ENCODE peak calls at places on chromosomes 16 and 17, in four cellular contexts. X is stimulated activated CD8-positive, alpha-beta memory T cell treated with anti-CD3 and anti-CD28 coated beads, Interleukin-12 subunit alpha, Interleukin-12 subunit beta, amount 100 ng/mL, for 1 hour; B is lower leg skin; C is body of pancreas. I is an unnamed sample.
A peak's percentile ranks its signal among the peaks of the same experiment; 100 is the strongest.

GRCh38 chr16:391885-392335 is 5.1 kb upstream of the NME4 start:
- DNase-seq in X (peak; percentile 55), C (peak; percentile 54), B (peak; percentile 90), I (no peak)

GRCh38 chr16:87070657-87071056 is 246.5 kb downstream of the C16orf95 start:
- DNase-seq in C (no peak), B (peak; percentile 59), X (no peak), I (no peak)

GRCh38 chr16:7345423-7345822 is 12.8 kb downstream of the RBFOX1 start:
- DNase-seq in X (no peak), B (no peak), C (no peak), I (no peak)

GRCh38 chr16:81902025-81902424 is 109.2 kb downstream of the SDR42E1 start:
- DNase-seq in C (no peak), B (no peak), X (no peak), I (no peak)

GRCh38 chr16:17345043-17345442 is 125.7 kb downstream of the XYLT1 start:
- DNase-seq in X (no peak), C (peak; percentile 45), B (peak; percentile 89), I (peak; percentile 78)

GRCh38 chr17:82685291-82685690 is 13.2 kb downstream of the RAB40B start:
- DNase-seq in B (no peak), C (no peak), X (no peak), I (no peak)

GRCh38 chr16:67447508-67448076 is 16.7 kb downstream of the HSD11B2 start:
- DNase-seq in X (peak; percentile 6), B (no peak), C (peak; percentile 63), I (no peak)

GRCh38 chr17:34146440-34147043 is 108.5 kb upstream of the CCL2 start:
- DNase-seq in C (peak; percentile 74), B (peak; percentile 87), X (peak; percentile 2), I (peak; percentile 32)

GRCh38 chr16:4511441-4512082 is 27.0 kb downstream of the CDIP1 start:
- DNase-seq in B (no peak), C (peak; percentile 81), X (no peak), I (peak; percentile 48)

GRCh38 chr17:75622071-75622470 is 11.2 kb upstream of the SMIM5 start:
- DNase-seq in B (no peak), C (no peak), X (no peak), I (no peak)

GRCh38 chr16:48629531-48629930 is 19.6 kb upstream of the N4BP1 start:
- DNase-seq in C (no peak), X (no peak), B (peak; percentile 83), I (no peak)

GRCh38 chr17:38464723-38465419 is 36.6 kb downstream of the ARHGAP23 start:
- DNase-seq in X (no peak), C (peak; percentile 64), B (peak; percentile 97), I (peak; percentile 70)

GRCh38 chr16:50381679-50382440 is 13.1 kb upstream of the BRD7 start:
- DNase-seq in C (no peak), B (peak; percentile 68), X (no peak), I (no peak)